ENCODE peak calls at places on chromosomes 2 and 18, in four cellular contexts. One of them, this sample, is unnamed.

GRCh38 chr2:218655751-218656150 is 3.7 kb downstream of the ZNF142 start:
- DNase-seq in H9: no peak
- DNase-seq in neuronal stem cell: no peak
- DNase-seq in H1: no peak
- DNase-seq in this sample: no peak

GRCh38 chr2:199336546-199336945 is 121.2 kb downstream of the SATB2 start:
- DNase-seq in H9: no peak
- DNase-seq in neuronal stem cell: no peak
- DNase-seq in H1: no peak
- DNase-seq in this sample: no peak

GRCh38 chr2:186254759-186255158 is 231.3 kb upstream of the ZC3H15 start:
- DNase-seq in H9: no peak
- DNase-seq in neuronal stem cell: no peak
- DNase-seq in H1: no peak
- DNase-seq in this sample: no peak

GRCh38 chr2:209817818-209818420 is 46.3 kb downstream of the UNC80 start:
- DNase-seq in H9: peak
- DNase-seq in neuronal stem cell: no peak
- DNase-seq in H1: no peak
- DNase-seq in this sample: no peak

GRCh38 chr2:154698789-154699559 is 479 bp downstream of the KCNJ3 start:
- DNase-seq in H9: no peak
- DNase-seq in neuronal stem cell: no peak
- DNase-seq in H1: no peak
- DNase-seq in this sample: no peak

GRCh38 chr18:61086657-61087056 is 246.6 kb upstream of the CDH20 start:
- DNase-seq in H9: no peak
- DNase-seq in neuronal stem cell: no peak
- DNase-seq in H1: no peak
- DNase-seq in this sample: no peak

GRCh38 chr2:36812196-36812595 is 115.7 kb downstream of the VIT start:
- DNase-seq in H9: peak
- DNase-seq in neuronal stem cell: no peak
- DNase-seq in H1: peak
- DNase-seq in this sample: peak

GRCh38 chr2:191870744-191871143 is 23.9 kb upstream of the CAVIN2 start:
- DNase-seq in H9: no peak
- DNase-seq in neuronal stem cell: no peak
- DNase-seq in H1: no peak
- DNase-seq in this sample: no peak

GRCh38 chr2:905091-905832 is 45.4 kb upstream of the SNTG2 start:
- DNase-seq in H9: peak
- DNase-seq in neuronal stem cell: no peak
- DNase-seq in H1: peak
- DNase-seq in this sample: no peak

GRCh38 chr2:127348421-127349000 is 39.3 kb downstream of the MAP3K2 start:
- DNase-seq in H9: no peak
- DNase-seq in neuronal stem cell: no peak
- DNase-seq in H1: no peak
- DNase-seq in this sample: no peak

GRCh38 chr2:206428783-206429182 is 14.5 kb upstream of the ADAM23 start:
- DNase-seq in H9: no peak
- DNase-seq in neuronal stem cell: no peak
- DNase-seq in H1: no peak
- DNase-seq in this sample: peak

GRCh38 chr18:60062396-60062795 is 162.6 kb downstream of the PMAIP1 start:
- DNase-seq in H9: no peak
- DNase-seq in neuronal stem cell: no peak
- DNase-seq in H1: no peak
- DNase-seq in this sample: no peak

GRCh38 chr18:3526421-3527354 is 76.7 kb downstream of the TGIF1 start:
- DNase-seq in H9: no peak
- DNase-seq in neuronal stem cell: peak
- DNase-seq in H1: no peak
- DNase-seq in this sample: peak

GRCh38 chr2:48728827-48729226 is 26.7 kb downstream of the LHCGR start:
- DNase-seq in H9: no peak
- DNase-seq in neuronal stem cell: no peak
- DNase-seq in H1: peak
- DNase-seq in this sample: no peak

DNA sequence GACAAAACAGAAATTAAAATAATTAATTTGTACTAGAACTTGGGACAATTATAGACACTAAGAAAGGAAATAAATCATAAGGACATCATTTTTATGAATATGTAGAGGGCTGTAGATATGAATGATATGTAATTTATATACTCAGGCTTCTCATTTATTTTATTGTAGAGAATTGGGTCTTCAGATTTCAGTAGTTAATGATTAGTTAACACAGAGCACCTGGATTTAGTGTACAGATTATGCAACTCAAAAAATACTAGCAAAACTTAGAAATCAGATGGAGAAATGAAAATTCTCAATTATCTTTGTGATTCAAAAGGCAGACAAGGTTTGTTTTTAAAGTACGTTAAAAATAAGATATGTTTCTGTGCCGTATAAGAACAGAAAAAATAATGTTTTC is 1311.7 kb upstream of the SLC39A10 start:
- DNase-seq in H9: no peak
- DNase-seq in neuronal stem cell: no peak
- DNase-seq in H1: no peak
- DNase-seq in this sample: no peak
- H2BK12ac ChIP-seq in H9: no peak
- H2BK12ac ChIP-seq in neuronal stem cell: no peak
- H2BK12ac ChIP-seq in H1: no peak
- H2BK12ac ChIP-seq in this sample: no peak

GRCh38 chr2:239259173-239259572 is 141.6 kb downstream of the HDAC4 start:
- DNase-seq in H9: no peak
- DNase-seq in neuronal stem cell: no peak
- DNase-seq in H1: no peak
- DNase-seq in this sample: no peak

GRCh38 chr2:239258248-239258647 is 142.6 kb downstream of the HDAC4 start:
- DNase-seq in H9: no peak
- DNase-seq in neuronal stem cell: no peak
- DNase-seq in H1: no peak
- DNase-seq in this sample: no peak

GRCh38 chr2:239260546-239261327 is 140.1 kb downstream of the HDAC4 start:
- DNase-seq in H9: peak
- DNase-seq in neuronal stem cell: no peak
- DNase-seq in H1: no peak
- DNase-seq in this sample: no peak

GRCh38 chr2:239261336-239261735 is 139.5 kb downstream of the HDAC4 start:
- DNase-seq in H9: no peak
- DNase-seq in neuronal stem cell: no peak
- DNase-seq in H1: no peak
- DNase-seq in this sample: no peak

GRCh38 chr2:239259603-239260298 is 141.1 kb downstream of the HDAC4 start:
- DNase-seq in H9: peak
- DNase-seq in neuronal stem cell: no peak
- DNase-seq in H1: no peak
- DNase-seq in this sample: no peak
- H2BK12ac ChIP-seq in H9: no peak
- H2BK12ac ChIP-seq in neuronal stem cell: no peak
- H2BK12ac ChIP-seq in H1: no peak
- H2BK12ac ChIP-seq in this sample: no peak

GRCh38 chr2:69945447-69945846 is 16.0 kb downstream of the ASPRV1 start:
- DNase-seq in H9: no peak
- DNase-seq in neuronal stem cell: no peak
- DNase-seq in H1: no peak
- DNase-seq in this sample: peak

GRCh38 chr2:69948032-69948962 is 13.1 kb downstream of the ASPRV1 start:
- DNase-seq in H9: no peak
- DNase-seq in neuronal stem cell: no peak
- DNase-seq in H1: no peak
- DNase-seq in this sample: no peak

GRCh38 chr2:69945900-69946299 is 15.5 kb downstream of the ASPRV1 start:
- DNase-seq in H9: no peak
- DNase-seq in neuronal stem cell: no peak
- DNase-seq in H1: no peak
- DNase-seq in this sample: no peak

GRCh38 chr2:69947078-69947801 is 14.2 kb downstream of the ASPRV1 start:
- DNase-seq in H9: no peak
- DNase-seq in neuronal stem cell: no peak
- DNase-seq in H1: no peak
- DNase-seq in this sample: no peak

DNA sequence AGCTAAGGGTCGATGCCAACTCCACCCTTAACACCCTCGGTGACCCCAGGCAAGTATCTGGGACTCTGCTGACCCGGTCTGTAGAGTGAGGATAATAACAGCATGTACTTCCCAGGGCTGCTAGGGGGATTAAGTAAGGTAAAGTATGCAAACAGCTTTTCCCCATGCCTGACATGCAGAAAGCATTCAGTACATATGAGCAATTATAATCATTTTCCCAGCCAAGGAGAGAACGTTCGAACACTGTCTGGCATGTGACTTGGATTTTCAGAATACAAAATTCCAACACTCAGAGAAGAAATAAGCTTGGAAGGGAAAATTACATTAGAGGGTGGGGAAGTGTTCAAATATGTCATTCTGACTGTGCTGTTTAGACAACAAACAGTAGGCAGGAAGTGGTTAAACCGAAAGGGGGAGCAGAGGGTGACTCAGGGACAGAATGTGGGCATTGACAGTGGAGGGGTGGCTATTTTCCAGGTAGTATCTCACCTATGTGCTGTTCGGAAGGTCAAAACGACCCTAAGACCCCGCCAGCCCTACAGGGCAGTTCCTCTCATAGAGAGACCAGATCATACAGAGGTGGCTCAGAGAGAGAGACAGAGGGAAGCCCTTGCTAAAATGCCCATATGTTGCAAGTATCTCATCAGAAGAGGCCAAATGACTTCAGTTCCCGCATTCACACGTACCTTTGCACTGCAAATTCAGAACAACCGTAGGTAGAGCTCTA is 14.9 kb downstream of the ASPRV1 start:
- DNase-seq in H9: no peak
- DNase-seq in neuronal stem cell: no peak
- DNase-seq in H1: no peak
- DNase-seq in this sample: no peak
- H2BK12ac ChIP-seq in H9: no peak
- H2BK12ac ChIP-seq in neuronal stem cell: no peak
- H2BK12ac ChIP-seq in H1: no peak
- H2BK12ac ChIP-seq in this sample: no peak

GRCh38 chr2:201697899-201698298 is 545 bp downstream of the MPP4 start:
- DNase-seq in H9: no peak
- DNase-seq in neuronal stem cell: no peak
- DNase-seq in H1: no peak
- DNase-seq in this sample: peak

GRCh38 chr2:201696151-201696659 is 2.2 kb downstream of the MPP4 start:
- DNase-seq in H9: no peak
- DNase-seq in neuronal stem cell: no peak
- DNase-seq in H1: no peak
- DNase-seq in this sample: no peak

GRCh38 chr2:201701591-201701990 is 3.1 kb upstream of the MPP4 start:
- DNase-seq in H9: no peak
- DNase-seq in neuronal stem cell: no peak
- DNase-seq in H1: no peak
- DNase-seq in this sample: no peak

GRCh38 chr2:201699384-201699783 is 940 bp upstream of the MPP4 start:
- DNase-seq in H9: no peak
- DNase-seq in neuronal stem cell: no peak
- DNase-seq in H1: no peak
- DNase-seq in this sample: no peak

GRCh38 chr2:201698588-201699226 is at the start of gene MPP4:
- DNase-seq in H9: no peak
- DNase-seq in neuronal stem cell: no peak
- DNase-seq in H1: no peak
- DNase-seq in this sample: peak
- H2BK12ac ChIP-seq in H9: no peak
- H2BK12ac ChIP-seq in neuronal stem cell: no peak
- H2BK12ac ChIP-seq in H1: no peak
- H2BK12ac ChIP-seq in this sample: peak

GRCh38 chr2:237414056-237414661 is at the start of gene COL6A3:
- DNase-seq in H9: no peak
- DNase-seq in neuronal stem cell: no peak
- DNase-seq in H1: no peak
- DNase-seq in this sample: no peak
- H2BK12ac ChIP-seq in H9: no peak
- H2BK12ac ChIP-seq in neuronal stem cell: no peak
- H2BK12ac ChIP-seq in H1: no peak
- H2BK12ac ChIP-seq in this sample: peak

GRCh38 chr2:190809876-190810525 is 70.6 kb upstream of the GLS start:
- DNase-seq in H9: no peak
- DNase-seq in neuronal stem cell: no peak
- DNase-seq in H1: no peak
- DNase-seq in this sample: no peak
- H2BK12ac ChIP-seq in H9: no peak
- H2BK12ac ChIP-seq in neuronal stem cell: no peak
- H2BK12ac ChIP-seq in H1: no peak
- H2BK12ac ChIP-seq in this sample: no peak

DNA sequence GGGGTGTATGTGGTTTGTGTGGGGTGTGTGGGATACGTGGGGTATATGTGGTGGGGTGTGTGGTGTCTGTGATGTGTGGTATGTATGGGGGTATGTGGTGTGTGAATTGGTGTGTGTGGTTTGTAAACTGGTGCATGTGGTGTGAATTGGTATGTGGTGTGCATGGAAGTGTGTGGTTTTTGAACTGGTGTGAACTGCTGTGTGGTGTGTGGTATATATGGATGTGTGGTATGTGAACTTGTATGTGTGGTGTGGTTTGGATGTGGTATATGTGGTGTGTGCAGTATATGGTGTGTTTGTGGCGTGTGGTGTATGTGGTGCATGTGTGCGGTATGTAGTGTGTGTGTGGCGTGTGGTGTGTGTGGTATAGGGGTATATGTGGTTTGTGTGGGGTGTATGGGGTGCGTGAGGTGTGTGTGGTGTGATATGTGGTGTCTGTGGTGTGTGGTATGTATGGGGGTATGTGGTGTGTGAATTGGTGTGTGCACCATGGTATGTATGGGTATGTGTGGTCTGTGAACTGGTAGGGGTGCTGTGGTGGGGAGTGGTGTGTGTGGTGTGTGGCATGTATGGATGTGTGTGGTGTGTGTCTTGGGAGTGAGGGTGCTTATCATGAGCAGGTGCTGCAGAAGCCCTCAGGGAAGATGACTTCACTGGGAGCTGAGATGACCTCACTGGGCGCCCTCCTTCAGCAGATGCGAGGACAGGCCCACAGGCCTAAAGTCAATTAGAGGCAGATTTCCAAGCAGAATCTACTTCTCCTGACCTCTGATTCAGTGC is 209.6 kb upstream of the TNP1 start:
- DNase-seq in H9: peak
- DNase-seq in neuronal stem cell: no peak
- DNase-seq in H1: no peak
- DNase-seq in this sample: peak
- H2BK12ac ChIP-seq in H9: no peak
- H2BK12ac ChIP-seq in neuronal stem cell: peak
- H2BK12ac ChIP-seq in H1: peak
- H2BK12ac ChIP-seq in this sample: no peak

GRCh38 chr2:17799301-17800126 is 16.7 kb upstream of the MSGN1 start:
- DNase-seq in H9: no peak
- DNase-seq in neuronal stem cell: no peak
- DNase-seq in H1: peak
- DNase-seq in this sample: no peak
- H2BK12ac ChIP-seq in H9: no peak
- H2BK12ac ChIP-seq in neuronal stem cell: no peak
- H2BK12ac ChIP-seq in H1: no peak
- H2BK12ac ChIP-seq in this sample: no peak

GRCh38 chr2:28366149-28366495 is 26.5 kb upstream of the FOSL2 start:
- DNase-seq in H9: no peak
- DNase-seq in neuronal stem cell: no peak
- DNase-seq in H1: no peak
- DNase-seq in this sample: no peak
- H2BK12ac ChIP-seq in H9: no peak
- H2BK12ac ChIP-seq in neuronal stem cell: peak
- H2BK12ac ChIP-seq in H1: no peak
- H2BK12ac ChIP-seq in this sample: peak